ENCODE peak calls at places on chromosomes 12 and 14, in eight cellular contexts. K is nephron progenitor cell; W is pancreas; T is islet precursor cell; Q is ACHN; P is posterior cingulate gyrus; J is stimulated activated CD8-positive, alpha-beta memory T cell treated with anti-CD3 and anti-CD28 coated beads, Interleukin-4, amount 100 ng/mL, for 48 hours; G is frontal cortex. Z is an unnamed sample.

GRCh38 chr14:100703574-100704220 is 23.0 kb upstream of the DLK1 start:
- DNase-seq in W (no peak), K (no peak), J (no peak), G (no peak), Q (no peak), P (no peak), T (peak), Z (no peak)

GRCh38 chr14:69614592-69614991 is 3.2 kb downstream of the SUSD6 start:
- DNase-seq in J (no peak), Q (no peak), G (no peak), T (no peak), K (no peak), W (no peak), P (no peak), Z (no peak)

GRCh38 chr12:85804663-85805062 is 31.5 kb downstream of the RASSF9 start:
- DNase-seq in W (no peak), G (no peak), J (no peak), T (no peak), K (no peak), Q (peak), P (no peak), Z (no peak)

GRCh38 chr12:47802312-47802711 is 17.4 kb downstream of the HDAC7 start:
- DNase-seq in Q (no peak), G (no peak), T (peak), W (no peak), J (no peak), K (no peak), P (no peak), Z (no peak)

GRCh38 chr12:111274820-111275219 is 94.1 kb downstream of the PHETA1 start:
- DNase-seq in P (no peak), J (no peak), K (no peak), Q (peak), G (no peak), W (no peak), T (no peak), Z (no peak)

GRCh38 chr14:34628681-34629135 is 1.2 kb downstream of the SNX6 start:
- DNase-seq in K (peak), W (no peak), G (no peak), P (no peak), J (peak), T (no peak), Q (peak), Z (no peak)

GRCh38 chr12:94074216-94074969 is 74.0 kb upstream of the PLXNC1 start:
- DNase-seq in K (no peak), P (peak), T (no peak), Q (no peak), J (no peak), G (no peak), W (no peak), Z (no peak)

GRCh38 chr12:50203691-50204090 is 36.5 kb upstream of the CERS5 start:
- DNase-seq in Q (no peak), K (no peak), P (no peak), W (no peak), T (no peak), G (no peak), J (no peak), Z (no peak)

GRCh38 chr14:91375748-91376452 is 41.7 kb downstream of the CCDC88C start:
- DNase-seq in K (no peak), P (no peak), Q (no peak), J (no peak), T (no peak), G (no peak), W (no peak), Z (no peak)

GRCh38 chr12:402127-402456 is 648 bp downstream of the CCDC77 start:
- DNase-seq in K (peak), P (no peak), W (no peak), T (no peak), J (peak), Q (peak), G (no peak), Z (no peak)

GRCh38 chr12:63706336-63706735 is 38.0 kb upstream of the DPY19L2 start:
- DNase-seq in K (no peak), T (no peak), G (no peak), W (no peak), Q (no peak), P (no peak), J (no peak), Z (no peak)

GRCh38 chr12:111570090-111570961 is 28.8 kb downstream of the ATXN2 start:
- DNase-seq in W (no peak), P (no peak), J (no peak), K (no peak), T (peak), Q (peak), G (no peak), Z (no peak)

GRCh38 chr14:29197557-29197956 is 431.0 kb downstream of the FOXG1 start:
- DNase-seq in K (no peak), W (no peak), P (no peak), T (no peak), G (no peak), J (no peak), Q (no peak), Z (no peak)

GRCh38 chr12:25376985-25377384 is 126.3 kb upstream of the KRAS start:
- DNase-seq in Q (no peak), G (no peak), J (no peak), W (no peak), T (no peak), K (no peak), P (no peak), Z (no peak)

GRCh38 chr12:123971770-123972447 is 722 bp downstream of the CCDC92 start:
- DNase-seq in K (peak), G (peak), W (peak), Q (peak), J (peak), T (peak), P (peak), Z (peak)

GRCh38 chr12:30796891-30797371 is 42.2 kb upstream of the CAPRIN2 start:
- DNase-seq in K (peak), J (no peak), G (no peak), W (peak), T (peak), P (no peak), Q (peak), Z (no peak)

GRCh38 chr14:93040443-93040842 is 75.3 kb downstream of the ITPK1 start:
- DNase-seq in P (no peak), T (no peak), K (no peak), Q (no peak), W (peak), G (no peak), J (no peak), Z (no peak)

GRCh38 chr14:40093800-40094199 is 661.6 kb upstream of the FBXO33 start:
- DNase-seq in K (no peak), T (no peak), P (no peak), W (no peak), G (no peak), J (no peak), Q (no peak), Z (no peak)

GRCh38 chr14:54117401-54117800 is 160.8 kb upstream of the BMP4 start:
- DNase-seq in K (no peak), P (no peak), W (no peak), T (no peak), G (peak), J (no peak), Q (no peak), Z (no peak)

GRCh38 chr12:121300083-121300819 is 3.7 kb upstream of the CAMKK2 start:
- DNase-seq in J (no peak), P (no peak), G (no peak), K (no peak), W (no peak), T (no peak), Q (no peak), Z (no peak)

GRCh38 chr12:116697305-116698130 is 40.4 kb downstream of the SPRING1 start:
- DNase-seq in W (no peak), P (no peak), T (peak), Q (peak), G (no peak), J (no peak), K (peak), Z (no peak)

GRCh38 chr14:59897757-59898383 is 22.1 kb upstream of the LRRC9 start:
- DNase-seq in P (peak), G (no peak), Q (peak), W (no peak), T (peak), K (peak), J (peak), Z (no peak)

GRCh38 chr14:56125772-56126411 is 7.7 kb downstream of the PELI2 start:
- DNase-seq in Q (no peak), W (no peak), K (no peak), P (no peak), J (no peak), T (no peak), G (no peak), Z (no peak)

GRCh38 chr12:92156704-92157395 is 11.2 kb upstream of the BTG1 start:
- DNase-seq in W (no peak), T (no peak), K (no peak), G (no peak), J (no peak), P (no peak), Q (no peak), Z (no peak)

GRCh38 chr12:51865470-51865745 is 16.9 kb upstream of the FIGNL2 start:
- DNase-seq in Q (no peak), J (no peak), W (no peak), K (no peak), P (no peak), G (no peak), T (peak), Z (no peak)

GRCh38 chr12:56258068-56258819 is at the start of gene ANKRD52:
- DNase-seq in J (peak), Q (peak), P (peak), W (peak), T (peak), K (peak), G (peak), Z (peak)

GRCh38 chr12:45290218-45290609 is 74.3 kb downstream of the ANO6 start:
- DNase-seq in J (no peak), P (no peak), T (no peak), Q (no peak), W (no peak), G (no peak), K (no peak), Z (no peak)